ENCODE peak calls at places on chromosomes 2 and 18, in five cellular contexts. Q is left ventricle myocardium inferior, F is A549, E is uterus, Z is cardiac muscle cell. W is an unnamed sample. For H3K4me1 and H3K9me3, the result is how much of the 10 kb centered on the place peaks cover.

GRCh38 chr18:58045265-58046086 is 1.4 kb downstream of the NEDD4L start:
- DNase-seq in Q (no peak), E (peak), F (peak), Z (peak), W (no peak)

GRCh38 chr2:57855207-57855606 is 191.4 kb upstream of the VRK2 start:
- DNase-seq in F (no peak), Z (no peak), E (no peak), Q (no peak), W (no peak)

GRCh38 chr2:241047253-241048010 is 49.0 kb downstream of the SNED1 start:
- DNase-seq in E (no peak), F (no peak), Q (no peak), Z (no peak), W (no peak)

GRCh38 chr2:151357359-151357758 is at the start of gene TNFAIP6:
- DNase-seq in F (peak), E (peak), Q (no peak), Z (peak), W (no peak)

GRCh38 chr2:157874997-157875719 is 972 bp downstream of the ACVR1 start:
- DNase-seq in F (peak), Z (peak), E (peak), Q (peak), W (no peak)

GRCh38 chr18:34352385-34353163 is 127.9 kb upstream of the NOL4 start:
- DNase-seq in Z (no peak), Q (no peak), E (no peak), F (no peak), W (no peak)

GRCh38 chr2:1972948-1973347 is 228.6 kb upstream of the PXDN start:
- DNase-seq in E (no peak), F (no peak), Q (no peak), Z (no peak), W (no peak)

GRCh38 chr2:180660207-180660606 is 320.2 kb upstream of the UBE2E3 start:
- DNase-seq in Z (no peak), E (no peak), Q (no peak), F (no peak), W (no peak)

GRCh38 chr2:45269149-45269793 is 260.0 kb upstream of the SIX2 start:
- DNase-seq in Z (peak), F (no peak), E (no peak), Q (no peak), W (no peak)

GRCh38 chr2:1625281-1626001 is 118.9 kb downstream of the PXDN start:
- DNase-seq in E (peak), Q (no peak), Z (peak), F (no peak), W (no peak)

GRCh38 chr2:9261231-9261883 is 54.7 kb downstream of the ASAP2 start:
- DNase-seq in E (peak), Q (no peak), Z (peak), F (no peak), W (no peak)

GRCh38 chr18:76212958-76213357 is 282.1 kb downstream of the ZNF516 start:
- DNase-seq in F (no peak), E (no peak), Z (no peak), Q (no peak), W (no peak)

GRCh38 chr2:68796306-68796905 is 61.8 kb downstream of the ARHGAP25 start:
- DNase-seq in Z (peak), F (no peak), Q (no peak), E (no peak), W (no peak)

GRCh38 chr2:188314314-188315054 is 22.8 kb downstream of the GULP1 start:
- DNase-seq in Z (peak), Q (no peak), F (no peak), E (no peak), W (no peak)

GRCh38 chr2:212940816-212941215 is 210.6 kb downstream of the IKZF2 start:
- DNase-seq in E (no peak), Q (peak), Z (peak), F (no peak), W (no peak)

GRCh38 chr2:180010701-180011100 is 3.6 kb upstream of the CWC22 start:
- DNase-seq in F (no peak), E (no peak), Q (no peak), Z (no peak), W (no peak)

GRCh38 chr18:21706386-21706865 is 1.9 kb upstream of the ABHD3 start:
- DNase-seq in Q (no peak), F (no peak), E (no peak), Z (no peak), W (no peak)

GRCh38 chr2:235616846-235617245 is 123.0 kb downstream of the AGAP1 start:
- DNase-seq in F (no peak), Z (peak), Q (no peak), E (no peak), W (no peak)

GRCh38 chr2:118738524-118739308 is 108.7 kb downstream of the EN1 start:
- DNase-seq in F (peak), E (peak), Z (peak), Q (no peak), W (no peak)

GRCh38 chr2:105179469-105180372 is 61.8 kb upstream of the GPR45 start:
- DNase-seq in F (peak), Q (no peak), E (no peak), Z (peak), W (no peak)

GRCh38 chr2:15212249-15212648 is 348.9 kb downstream of the NBAS start:
- DNase-seq in Z (no peak), F (no peak), Q (no peak), E (no peak), W (no peak)

GRCh38 chr2:237705225-237705524 is 77.8 kb downstream of the LRRFIP1 start:
- DNase-seq in Q (no peak), Z (no peak), E (no peak), F (no peak), W (no peak)
- H3K4me1 ChIP-seq in Q (half or more), Z (under half), E (under half), F (under half), W (half or more)

GRCh38 chr2:24850944-24851343 is 57.7 kb downstream of the CENPO start:
- DNase-seq in E (no peak), Q (peak), Z (no peak), F (no peak), W (no peak)
- H3K9me3 ChIP-seq in E (under half), Q (under half), Z (under half), F (under half), W (under half)

DNA sequence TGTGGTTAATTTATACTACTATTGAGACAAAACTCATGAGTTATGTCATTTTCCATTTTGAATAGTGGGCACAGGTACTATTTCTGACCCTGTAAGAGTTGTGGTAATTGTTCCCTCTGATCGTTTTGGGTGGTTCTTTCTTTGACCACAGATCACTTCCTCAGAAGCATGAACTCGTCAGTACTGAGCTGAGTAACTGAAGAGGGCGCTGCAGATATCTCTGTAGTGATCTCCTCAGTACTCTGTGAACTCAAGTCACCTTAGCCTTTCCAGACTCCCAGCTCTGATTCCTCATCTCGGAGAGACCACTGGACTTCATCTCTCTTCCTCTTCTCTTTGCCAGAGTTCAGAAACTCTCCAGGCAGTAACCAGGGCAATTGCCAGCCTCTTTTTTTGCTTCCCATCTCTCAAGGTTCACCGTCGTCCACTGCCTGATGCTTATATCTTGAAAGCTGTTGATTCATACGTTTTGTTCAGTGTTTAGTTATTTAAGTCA is 9.4 kb upstream of the IL1RL1 start:
- DNase-seq in F (peak), Q (no peak), Z (peak), E (no peak), W (no peak)
- TF ChIP-seq CTCF in F (no peak), Q (peak), Z (peak), E (no peak), W (no peak)

GRCh38 chr18:8797206-8797605 is 91.8 kb downstream of the MTCL1 start:
- DNase-seq in Z (no peak), E (no peak), Q (no peak), F (peak), W (no peak)

GRCh38 chr18:8794133-8794986 is 89.0 kb downstream of the MTCL1 start:
- DNase-seq in Q (no peak), F (peak), Z (peak), E (no peak), W (no peak)

GRCh38 chr18:8792688-8793316 is 87.4 kb downstream of the MTCL1 start:
- DNase-seq in E (no peak), Z (no peak), F (no peak), Q (no peak), W (no peak)

GRCh38 chr18:8793445-8794132 is 88.2 kb downstream of the MTCL1 start:
- DNase-seq in Z (no peak), Q (no peak), E (no peak), F (no peak), W (no peak)

GRCh38 chr18:8795586-8795985 is 90.2 kb downstream of the MTCL1 start:
- DNase-seq in F (no peak), Q (no peak), E (no peak), Z (no peak), W (no peak)
- H3K4me1 ChIP-seq in F (half or more), Q (under half), E (under half), Z (under half), W (under half)

GRCh38 chr2:220166616-220167015 is 539.2 kb downstream of the SLC4A3 start:
- DNase-seq in Q (no peak), E (no peak), F (no peak), Z (no peak), W (no peak)
- H3K9me3 ChIP-seq in Q (under half), E (under half), F (under half), Z (under half), W (under half)

DNA sequence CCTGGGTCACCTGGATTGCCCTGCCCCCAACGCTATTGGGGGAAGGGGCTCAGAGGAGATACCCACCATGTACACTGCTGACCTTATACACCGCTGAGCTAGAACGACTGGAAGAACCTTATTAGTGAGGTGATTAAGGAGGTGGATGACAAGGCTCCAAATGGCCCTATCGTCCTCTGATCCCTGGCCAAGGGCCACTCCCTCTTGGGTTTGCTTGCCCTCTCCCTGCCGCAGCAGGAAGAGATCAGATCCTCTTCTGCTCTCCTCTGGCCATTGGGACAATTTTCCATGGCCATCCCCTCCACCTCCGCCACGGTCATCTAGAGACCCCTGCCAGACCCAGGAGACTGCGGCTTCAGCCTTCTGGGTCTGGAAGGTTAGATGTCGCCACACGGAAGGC is 1.2 kb downstream of the ZNF514 start:
- DNase-seq in Z (no peak), F (no peak), Q (no peak), E (no peak), W (no peak)
- TF ChIP-seq CTCF in Z (no peak), F (no peak), Q (no peak), E (no peak), W (no peak)

GRCh38 chr2:234300393-234300792 is 196.5 kb downstream of the ARL4C start:
- DNase-seq in Z (no peak), E (no peak), Q (no peak), F (no peak), W (no peak)

GRCh38 chr2:234302664-234302991 is 194.3 kb downstream of the ARL4C start:
- DNase-seq in E (no peak), Q (no peak), F (no peak), Z (no peak), W (no peak)

GRCh38 chr2:234300932-234301823 is 195.7 kb downstream of the ARL4C start:
- DNase-seq in Q (no peak), F (no peak), E (no peak), Z (no peak), W (no peak)

GRCh38 chr2:234293973-234294372 is 202.9 kb downstream of the ARL4C start:
- DNase-seq in Z (no peak), Q (no peak), F (no peak), E (no peak), W (no peak)

DNA sequence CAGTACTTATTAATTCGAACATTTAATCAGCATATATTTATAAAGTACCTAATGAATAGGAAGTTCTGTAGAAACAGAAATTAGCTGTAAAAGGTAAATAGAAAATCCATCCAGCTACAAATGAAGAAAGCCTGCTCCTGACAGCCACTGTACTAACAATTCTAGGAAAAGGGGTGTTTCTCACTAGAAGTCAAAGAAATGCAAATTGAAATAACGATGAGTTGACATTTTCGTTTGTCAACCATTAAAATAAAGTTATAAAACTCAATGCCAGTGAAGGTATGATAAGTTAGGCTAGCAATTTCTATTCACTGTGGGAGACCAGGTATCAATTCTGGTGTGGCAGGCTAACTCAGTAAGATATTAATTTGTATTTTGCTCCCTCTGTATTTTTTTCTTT is 198.0 kb downstream of the ARL4C start:
- DNase-seq in E (no peak), F (no peak), Z (no peak), Q (no peak), W (no peak)
- H3K4me1 ChIP-seq in E (under half), F (under half), Z (under half), Q (under half), W (under half)

GRCh38 chr2:239722760-239723448 is 302.2 kb downstream of the NDUFA10 start:
- DNase-seq in F (no peak), E (no peak), Z (no peak), Q (no peak), W (no peak)

GRCh38 chr2:239724194-239724849 is 300.8 kb downstream of the NDUFA10 start:
- DNase-seq in F (no peak), E (peak), Q (no peak), Z (no peak), W (no peak)

GRCh38 chr2:239721991-239722759 is 303.0 kb downstream of the NDUFA10 start:
- DNase-seq in Q (no peak), E (no peak), F (no peak), Z (no peak), W (no peak)

GRCh38 chr2:239724851-239725550 is 300.1 kb downstream of the NDUFA10 start:
- DNase-seq in F (no peak), Z (no peak), Q (no peak), E (peak), W (no peak)

DNA sequence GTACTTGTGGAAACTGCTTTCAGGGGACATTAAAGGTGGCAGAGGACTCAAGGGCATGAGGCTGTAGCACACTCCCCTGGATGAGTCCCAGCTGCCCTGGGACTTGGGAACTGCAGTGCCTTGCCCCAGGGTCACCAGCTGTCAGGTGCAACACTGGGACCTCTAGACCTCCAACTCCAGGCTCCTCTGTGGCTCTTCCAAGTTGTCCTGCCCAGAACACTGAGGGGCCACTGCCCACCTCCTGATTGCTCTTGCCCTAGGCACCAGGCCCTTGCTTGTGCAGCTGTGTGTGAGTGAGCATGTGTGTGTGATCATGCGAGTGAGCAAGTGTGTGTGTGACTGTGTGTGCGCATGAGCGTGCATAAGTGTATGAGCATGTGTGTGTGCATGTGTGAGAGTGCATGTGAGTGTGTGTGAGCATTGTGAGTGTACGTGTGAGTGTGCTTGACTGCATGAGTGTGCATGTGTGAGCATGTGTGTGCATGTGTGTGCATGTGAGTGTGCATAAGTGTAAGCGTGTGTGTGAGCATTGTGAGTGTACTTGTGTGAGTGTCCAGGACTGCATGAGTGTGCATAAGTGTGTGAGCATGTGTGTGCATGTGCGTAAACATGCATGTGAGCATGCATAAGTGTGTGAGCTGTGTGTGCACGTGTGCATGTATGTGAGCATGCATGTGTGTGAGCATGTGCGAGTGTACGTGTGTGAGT is 301.5 kb downstream of the NDUFA10 start:
- DNase-seq in Q (no peak), Z (no peak), E (peak), F (no peak), W (no peak)
- H3K9me3 ChIP-seq in Q (under half), Z (under half), E (under half), F (under half), W (under half)

DNA sequence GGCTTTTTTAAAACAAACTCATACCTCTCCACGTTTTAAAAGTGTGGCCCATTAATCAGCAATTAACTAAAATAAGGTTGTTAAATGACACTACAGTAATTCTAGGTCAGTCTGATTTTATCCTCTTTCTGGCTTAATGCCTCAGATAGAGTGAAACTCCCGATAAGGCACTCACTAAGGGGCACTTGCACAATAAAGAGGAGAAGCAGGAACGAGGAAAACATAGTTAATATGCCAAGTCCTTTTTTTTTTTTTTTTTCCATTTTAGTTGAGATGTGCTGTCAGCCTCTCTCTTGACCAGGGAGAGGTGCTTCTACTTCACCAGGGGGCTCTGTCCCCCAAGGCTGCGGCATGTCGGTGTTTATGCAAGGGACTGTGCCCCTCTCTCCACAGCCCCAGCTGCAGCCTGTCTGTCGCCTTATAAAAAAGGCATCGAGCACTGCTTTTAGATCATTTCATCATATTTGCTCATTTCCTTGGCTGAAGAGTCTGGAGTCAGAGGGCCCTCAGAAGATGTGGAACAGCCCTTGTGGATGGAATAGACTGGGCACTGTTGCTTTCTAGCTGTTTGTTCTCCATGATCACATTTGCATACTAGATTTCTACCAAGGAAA is 178.2 kb downstream of the SLC8A1 start:
- DNase-seq in Z (peak), Q (peak), E (no peak), F (no peak), W (no peak)
- TF ChIP-seq CTCF in Z (no peak), Q (no peak), E (no peak), F (no peak), W (no peak)